ENCODE peak calls at places on chromosome 15, in five cellular contexts. One of them, this sample, is unnamed.

GRCh38 chr15:97446138-97446537 is 514.4 kb upstream of the ARRDC4 start:
- DNase-seq in pulmonary artery endothelial cell: no peak
- DNase-seq in HL-60: no peak
- DNase-seq in putamen: no peak
- DNase-seq in GM13977: no peak
- DNase-seq in this sample: no peak

GRCh38 chr15:78934063-78935023 is 10.5 kb downstream of the CTSH start:
- DNase-seq in GM13977: no peak
- DNase-seq in pulmonary artery endothelial cell: no peak
- DNase-seq in putamen: no peak
- DNase-seq in HL-60: no peak
- DNase-seq in this sample: no peak

GRCh38 chr15:28975766-28976179 is 90.0 kb downstream of the APBA2 start:
- DNase-seq in pulmonary artery endothelial cell: no peak
- DNase-seq in HL-60: peak; percentile 48
- DNase-seq in putamen: no peak
- DNase-seq in GM13977: peak; percentile 61
- DNase-seq in this sample: no peak

GRCh38 chr15:38370079-38370478 is 83.8 kb upstream of the FAM98B start:
- DNase-seq in putamen: no peak
- DNase-seq in GM13977: no peak
- DNase-seq in HL-60: no peak
- DNase-seq in pulmonary artery endothelial cell: no peak
- DNase-seq in this sample: no peak

GRCh38 chr15:31571676-31572075 is 245.0 kb downstream of the KLF13 start:
- DNase-seq in HL-60: no peak
- DNase-seq in GM13977: no peak
- DNase-seq in putamen: no peak
- DNase-seq in pulmonary artery endothelial cell: no peak
- DNase-seq in this sample: no peak

GRCh38 chr15:94064676-94065313 is 166.6 kb upstream of the MCTP2 start:
- DNase-seq in HL-60: no peak
- DNase-seq in pulmonary artery endothelial cell: no peak
- DNase-seq in GM13977: no peak
- DNase-seq in putamen: no peak
- DNase-seq in this sample: no peak

GRCh38 chr15:56215769-56216168 is 27.9 kb downstream of the RFX7 start:
- DNase-seq in putamen: no peak
- DNase-seq in HL-60: no peak
- DNase-seq in GM13977: no peak
- DNase-seq in pulmonary artery endothelial cell: no peak
- DNase-seq in this sample: no peak

GRCh38 chr15:59237854-59238252 is 31.2 kb downstream of the LDHAL6B start:
- DNase-seq in putamen: no peak
- DNase-seq in HL-60: peak; percentile 19
- DNase-seq in GM13977: no peak
- DNase-seq in pulmonary artery endothelial cell: no peak
- DNase-seq in this sample: no peak

GRCh38 chr15:31267161-31268107 is 59.2 kb upstream of the KLF13 start:
- DNase-seq in pulmonary artery endothelial cell: no peak
- DNase-seq in putamen: no peak
- DNase-seq in GM13977: no peak
- DNase-seq in HL-60: no peak
- DNase-seq in this sample: no peak

GRCh38 chr15:78976691-78977090 is 31.8 kb upstream of the CTSH start:
- DNase-seq in HL-60: peak; percentile 23
- DNase-seq in pulmonary artery endothelial cell: no peak
- DNase-seq in GM13977: no peak
- DNase-seq in putamen: no peak
- DNase-seq in this sample: no peak

GRCh38 chr15:90201944-90202375 is 830 bp downstream of the SEMA4B start:
- DNase-seq in HL-60: no peak
- DNase-seq in putamen: no peak
- DNase-seq in pulmonary artery endothelial cell: no peak
- DNase-seq in GM13977: peak; percentile 47
- DNase-seq in this sample: no peak

GRCh38 chr15:64536244-64536836 is 76.0 kb downstream of the ZNF609 start:
- DNase-seq in GM13977: no peak
- DNase-seq in HL-60: no peak
- DNase-seq in putamen: no peak
- DNase-seq in pulmonary artery endothelial cell: peak; percentile 64
- DNase-seq in this sample: peak; percentile 78

GRCh38 chr15:91132079-91132478 is 32.0 kb downstream of the SV2B start:
- DNase-seq in pulmonary artery endothelial cell: no peak
- DNase-seq in HL-60: no peak
- DNase-seq in putamen: no peak
- DNase-seq in GM13977: no peak
- DNase-seq in this sample: no peak

GRCh38 chr15:41848595-41848994 is 9.9 kb downstream of the PLA2G4B start:
- DNase-seq in GM13977: no peak
- DNase-seq in HL-60: no peak
- DNase-seq in pulmonary artery endothelial cell: no peak
- DNase-seq in putamen: no peak
- DNase-seq in this sample: no peak

GRCh38 chr15:49570672-49571071 is 49.9 kb downstream of the FAM227B start:
- DNase-seq in putamen: no peak
- DNase-seq in pulmonary artery endothelial cell: no peak
- DNase-seq in GM13977: no peak
- DNase-seq in HL-60: no peak
- DNase-seq in this sample: no peak

GRCh38 chr15:81394609-81395008 is 20.6 kb upstream of the TMC3 start:
- DNase-seq in GM13977: no peak
- DNase-seq in pulmonary artery endothelial cell: no peak
- DNase-seq in putamen: no peak
- DNase-seq in HL-60: no peak
- DNase-seq in this sample: no peak

GRCh38 chr15:85607842-85608241 is 186.9 kb downstream of the KLHL25 start:
- DNase-seq in putamen: no peak
- DNase-seq in GM13977: no peak
- DNase-seq in HL-60: no peak
- DNase-seq in pulmonary artery endothelial cell: peak; percentile 81
- DNase-seq in this sample: no peak

GRCh38 chr15:69718916-69719315 is 266.3 kb downstream of the RPLP1 start:
- DNase-seq in pulmonary artery endothelial cell: no peak
- DNase-seq in putamen: peak; percentile 15
- DNase-seq in HL-60: peak; percentile 95
- DNase-seq in GM13977: no peak
- DNase-seq in this sample: no peak

GRCh38 chr15:67048281-67049279 is 16.8 kb upstream of the SMAD3 start:
- DNase-seq in HL-60: peak; percentile 42
- DNase-seq in pulmonary artery endothelial cell: no peak
- DNase-seq in putamen: no peak
- DNase-seq in GM13977: no peak
- DNase-seq in this sample: no peak

GRCh38 chr15:31434418-31435255 is 108.0 kb downstream of the KLF13 start:
- DNase-seq in HL-60: peak; percentile 93
- DNase-seq in pulmonary artery endothelial cell: peak; percentile 51
- DNase-seq in GM13977: peak; percentile 79
- DNase-seq in putamen: peak; percentile 15
- DNase-seq in this sample: peak; percentile 48

GRCh38 chr15:71219646-71220045 is 104.4 kb downstream of the THSD4 start:
- DNase-seq in pulmonary artery endothelial cell: no peak
- DNase-seq in putamen: no peak
- DNase-seq in HL-60: no peak
- DNase-seq in GM13977: no peak
- DNase-seq in this sample: no peak

GRCh38 chr15:31435256-31435781 is 108.7 kb downstream of the KLF13 start:
- DNase-seq in putamen: peak; percentile 67
- DNase-seq in pulmonary artery endothelial cell: peak; percentile 37
- DNase-seq in GM13977: peak; percentile 76
- DNase-seq in HL-60: peak; percentile 92
- DNase-seq in this sample: no peak

GRCh38 chr15:38130200-38130567 is 122.5 kb upstream of the SPRED1 start:
- DNase-seq in pulmonary artery endothelial cell: no peak
- DNase-seq in putamen: no peak
- DNase-seq in GM13977: no peak
- DNase-seq in HL-60: no peak
- DNase-seq in this sample: no peak

GRCh38 chr15:93274276-93274675 is 185.3 kb upstream of the RGMA start:
- DNase-seq in HL-60: no peak
- DNase-seq in putamen: no peak
- DNase-seq in GM13977: no peak
- DNase-seq in pulmonary artery endothelial cell: no peak
- DNase-seq in this sample: no peak

GRCh38 chr15:60854858-60855568 is 374.1 kb downstream of the RORA start:
- DNase-seq in pulmonary artery endothelial cell: no peak
- DNase-seq in putamen: no peak
- DNase-seq in GM13977: peak; percentile 18
- DNase-seq in HL-60: no peak
- DNase-seq in this sample: no peak

GRCh38 chr15:33021806-33022389 is 172.6 kb downstream of the FMN1 start:
- DNase-seq in putamen: peak; percentile 19
- DNase-seq in pulmonary artery endothelial cell: no peak
- DNase-seq in HL-60: peak; percentile 9
- DNase-seq in GM13977: peak; percentile 62
- DNase-seq in this sample: peak; percentile 52

GRCh38 chr15:51229907-51230328 is 108.5 kb downstream of the CYP19A1 start:
- DNase-seq in GM13977: peak; percentile 43
- DNase-seq in pulmonary artery endothelial cell: no peak
- DNase-seq in putamen: peak; percentile 49
- DNase-seq in HL-60: no peak
- DNase-seq in this sample: no peak

GRCh38 chr15:78242128-78242527 is 7.8 kb upstream of the ACSBG1 start:
- DNase-seq in putamen: no peak
- DNase-seq in HL-60: peak; percentile 17
- DNase-seq in GM13977: no peak
- DNase-seq in pulmonary artery endothelial cell: no peak
- DNase-seq in this sample: no peak

GRCh38 chr15:57591237-57591821 is 375 bp upstream of the MYZAP start:
- DNase-seq in pulmonary artery endothelial cell: no peak
- DNase-seq in HL-60: no peak
- DNase-seq in GM13977: no peak
- DNase-seq in putamen: no peak
- DNase-seq in this sample: no peak

GRCh38 chr15:62066663-62067447 is at the start of gene C2CD4A:
- DNase-seq in pulmonary artery endothelial cell: no peak
- DNase-seq in HL-60: peak; percentile 42
- DNase-seq in putamen: peak; percentile 42
- DNase-seq in GM13977: peak; percentile 33
- DNase-seq in this sample: no peak

GRCh38 chr15:84940399-84940798 is 41.3 kb upstream of the PDE8A start:
- DNase-seq in GM13977: no peak
- DNase-seq in putamen: no peak
- DNase-seq in HL-60: no peak
- DNase-seq in pulmonary artery endothelial cell: no peak
- DNase-seq in this sample: no peak

GRCh38 chr15:62880278-62880677 is 162.3 kb upstream of the TPM1 start:
- DNase-seq in pulmonary artery endothelial cell: no peak
- DNase-seq in HL-60: peak; percentile 36
- DNase-seq in GM13977: no peak
- DNase-seq in putamen: peak; percentile 47
- DNase-seq in this sample: no peak

GRCh38 chr15:89448825-89449224 is 47.6 kb downstream of the RHCG start:
- DNase-seq in GM13977: no peak
- DNase-seq in putamen: peak; percentile 47
- DNase-seq in pulmonary artery endothelial cell: no peak
- DNase-seq in HL-60: no peak
- DNase-seq in this sample: no peak